ENCODE peak calls at places on chromosomes 12 and 14, in ten cellular contexts. V is M059J; P is stimulated activated CD4-positive, alpha-beta T cell treated with anti-CD3 and anti-CD28 coated beads, Interleukin-1b, Interleukin-23, amount 100 ng/mL, for 48 hours; J is AG09319; C is epithelial cell of esophagus; M is T-helper 9 cell; N is A172; U is uterus; B is NCI-H1092 treated with DMSO at 0.1 percent for 48 hours; E is T1000. F is an unnamed sample.

GRCh38 chr14:32594766-32595165 is 265.7 kb downstream of the AKAP6 start:
- DNase-seq in P (no peak), E (no peak), N (no peak), B (no peak), M (no peak), V (peak), C (no peak), U (no peak), J (peak), F (no peak)

GRCh38 chr12:38898001-38898684 is 7.2 kb downstream of the CPNE8 start:
- DNase-seq in U (no peak), M (no peak), N (no peak), P (no peak), V (peak), C (no peak), E (no peak), B (no peak), J (no peak), F (no peak)

GRCh38 chr12:27733052-27733656 is 22.5 kb downstream of the MRPS35 start:
- DNase-seq in J (no peak), P (no peak), U (no peak), V (peak), N (peak), C (peak), B (no peak), M (peak), E (peak), F (peak)

GRCh38 chr12:26690601-26691000 is 142.4 kb downstream of the ITPR2 start:
- DNase-seq in C (no peak), J (no peak), U (no peak), N (no peak), E (no peak), M (no peak), V (peak), P (no peak), B (no peak), F (no peak)

GRCh38 chr12:90027889-90028570 is 319.4 kb upstream of the ATP2B1 start:
- DNase-seq in C (peak), V (peak), N (no peak), U (no peak), M (no peak), E (no peak), B (no peak), P (no peak), J (no peak), F (no peak)

GRCh38 chr14:64960762-64961276 is 11.3 kb downstream of the RAB15 start:
- DNase-seq in N (no peak), E (no peak), V (no peak), U (no peak), J (no peak), B (no peak), M (no peak), C (no peak), P (no peak), F (no peak)

GRCh38 chr12:52005903-52006703 is 643 bp upstream of the TAMALIN start:
- DNase-seq in E (no peak), C (no peak), P (no peak), V (no peak), B (no peak), U (peak), J (no peak), M (no peak), N (no peak), F (peak)

GRCh38 chr14:103729496-103730448 is 14.2 kb downstream of the ZFYVE21 start:
- DNase-seq in P (no peak), E (no peak), N (no peak), U (no peak), C (no peak), V (no peak), J (no peak), B (no peak), M (no peak), F (no peak)

GRCh38 chr14:89767861-89768268 is 186.7 kb downstream of the EFCAB11 start:
- DNase-seq in J (no peak), V (peak), N (peak), M (peak), B (peak), C (peak), U (no peak), P (peak), E (no peak), F (peak)

GRCh38 chr12:117832459-117833457 is 136.0 kb downstream of the KSR2 start:
- DNase-seq in P (no peak), M (no peak), V (peak), E (no peak), U (no peak), J (no peak), N (peak), C (no peak), B (no peak), F (no peak)

F was measured in naive B cell.